ENCODE peak calls at places on chromosome 9, in five cellular contexts. V is HepG2, E is HCT116, D is K562, R is H1. Z is an unnamed sample.

GRCh38 chr9:134892820-134893420 is 12.3 kb downstream of the FCN2 start:
- DNase-seq in V (no peak), E (no peak), D (no peak), R (no peak), Z (no peak)

GRCh38 chr9:133509179-133510083 is 15.3 kb downstream of the MYMK start:
- DNase-seq in V (no peak), E (no peak), D (no peak), R (no peak), Z (peak)

GRCh38 chr9:126498331-126498730 is 115.4 kb upstream of the LMX1B start:
- DNase-seq in V (no peak), E (no peak), D (no peak), R (no peak), Z (no peak)

GRCh38 chr9:114919611-114920010 is 10.8 kb downstream of the TNFSF8 start:
- DNase-seq in V (no peak), E (no peak), D (no peak), R (no peak), Z (no peak)

GRCh38 chr9:114224247-114224610 is 68.9 kb downstream of the COL27A1 start:
- DNase-seq in V (peak), E (no peak), D (no peak), R (no peak), Z (peak)

GRCh38 chr9:101702257-101702656 is 36.2 kb downstream of the GRIN3A start:
- DNase-seq in V (no peak), E (no peak), D (no peak), R (no peak), Z (no peak)

GRCh38 chr9:129524848-129525345 is 96.0 kb downstream of the C9orf50 start:
- DNase-seq in V (peak), E (no peak), D (no peak), R (no peak), Z (no peak)

GRCh38 chr9:26054600-26055516 is 376.6 kb upstream of the TUSC1 start:
- DNase-seq in V (no peak), E (no peak), D (no peak), R (no peak), Z (no peak)

GRCh38 chr9:136527721-136528710 is 17.8 kb downstream of the NOTCH1 start:
- DNase-seq in V (no peak), E (no peak), D (peak), R (no peak), Z (no peak)

GRCh38 chr9:111740739-111741138 is 54.0 kb downstream of the SHOC1 start:
- DNase-seq in V (no peak), E (no peak), D (no peak), R (peak), Z (no peak)

GRCh38 chr9:3043369-3043768 is 199.5 kb upstream of the PUM3 start:
- DNase-seq in V (no peak), E (no peak), D (no peak), R (no peak), Z (no peak)

GRCh38 chr9:86546712-86547111 is 192.5 kb upstream of the TUT7 start:
- DNase-seq in V (no peak), E (no peak), D (no peak), R (no peak), Z (no peak)

GRCh38 chr9:132156256-132156655 is 5.6 kb upstream of the NTNG2 start:
- DNase-seq in V (no peak), E (no peak), D (no peak), R (no peak), Z (no peak)

GRCh38 chr9:109346904-109347303 is 26.0 kb upstream of the EPB41L4B start:
- DNase-seq in V (no peak), E (no peak), D (no peak), R (no peak), Z (no peak)

GRCh38 chr9:86626802-86627201 is 272.6 kb upstream of the TUT7 start:
- DNase-seq in V (peak), E (no peak), D (no peak), R (no peak), Z (no peak)

GRCh38 chr9:136242248-136242647 is 3.4 kb downstream of the QSOX2 start:
- DNase-seq in V (no peak), E (no peak), D (no peak), R (no peak), Z (no peak)

GRCh38 chr9:137277329-137278041 is at the start of gene TOR4A:
- DNase-seq in V (peak), E (peak), D (peak), R (no peak), Z (no peak)

GRCh38 chr9:79986437-79986836 is 414.7 kb downstream of the TLE4 start:
- DNase-seq in V (no peak), E (no peak), D (no peak), R (no peak), Z (no peak)

GRCh38 chr9:76510041-76510440 is 51.1 kb downstream of the GCNT1 start:
- DNase-seq in V (no peak), E (no peak), D (no peak), R (no peak), Z (no peak)

GRCh38 chr9:135240871-135241311 is 153.4 kb downstream of the OLFM1 start:
- DNase-seq in V (no peak), E (no peak), D (no peak), R (no peak), Z (no peak)

GRCh38 chr9:105305834-105306233 is 61.4 kb downstream of the SLC44A1 start:
- DNase-seq in V (no peak), E (no peak), D (no peak), R (no peak), Z (no peak)

GRCh38 chr9:22030101-22030598 is 21.0 kb upstream of the CDKN2B start:
- DNase-seq in V (peak), E (no peak), D (no peak), R (no peak), Z (no peak)

GRCh38 chr9:14326264-14326826 is 12.4 kb upstream of the NFIB start:
- DNase-seq in V (no peak), E (no peak), D (no peak), R (no peak), Z (no peak)
- TF ChIP-seq ZNF274 in V (no peak), E (no peak), D (no peak), R (no peak), Z (no peak)

GRCh38 chr9:107875571-107875980 is 386.0 kb upstream of the KLF4 start:
- DNase-seq in V (no peak), E (no peak), D (no peak), R (no peak), Z (no peak)

GRCh38 chr9:107870927-107871720 is 381.6 kb upstream of the KLF4 start:
- DNase-seq in V (no peak), E (no peak), D (no peak), R (no peak), Z (no peak)

GRCh38 chr9:107874591-107875374 is 385.2 kb upstream of the KLF4 start:
- DNase-seq in V (no peak), E (no peak), D (no peak), R (no peak), Z (no peak)

GRCh38 chr9:107872457-107873192 is 383.1 kb upstream of the KLF4 start:
- DNase-seq in V (no peak), E (no peak), D (no peak), R (peak), Z (peak)

GRCh38 chr9:107874137-107874536 is 384.6 kb upstream of the KLF4 start:
- DNase-seq in V (no peak), E (no peak), D (no peak), R (no peak), Z (no peak)
- TF ChIP-seq ZNF274 in V (no peak), E (no peak), D (no peak), R (no peak), Z (no peak)

DNA sequence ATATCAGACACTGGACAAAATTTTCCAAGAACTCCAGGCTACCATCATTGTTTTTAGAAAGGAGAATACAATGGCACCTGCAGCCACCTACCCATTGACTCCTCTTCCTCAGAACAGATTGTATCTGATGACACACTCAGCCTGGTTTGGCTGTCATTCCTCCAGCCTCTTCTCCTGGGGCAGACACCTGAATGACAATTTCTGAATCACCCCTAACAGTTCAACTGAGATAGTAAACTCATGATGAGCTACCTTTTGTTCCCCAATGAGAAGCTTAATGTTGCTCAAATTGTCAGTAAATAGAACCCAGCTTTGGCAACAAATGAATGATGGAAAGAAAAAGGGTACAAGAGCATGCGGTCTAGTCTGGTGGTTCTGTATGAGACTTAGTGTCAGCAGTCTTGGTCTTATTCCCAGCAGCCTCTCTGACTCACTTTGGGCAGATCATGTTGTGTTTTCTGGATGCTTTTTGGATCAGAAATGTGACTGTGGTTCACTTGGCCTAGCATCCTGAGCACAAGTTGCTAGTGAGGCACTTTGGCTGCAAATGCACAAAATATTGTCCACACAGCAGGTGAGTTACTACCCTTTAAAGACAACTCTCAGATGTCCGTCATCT is 78.3 kb downstream of the MAMDC2 start:
- DNase-seq in V (no peak), E (no peak), D (no peak), R (no peak), Z (no peak)
- TF ChIP-seq ZNF274 in V (no peak), E (no peak), D (no peak), R (no peak), Z (no peak)

DNA sequence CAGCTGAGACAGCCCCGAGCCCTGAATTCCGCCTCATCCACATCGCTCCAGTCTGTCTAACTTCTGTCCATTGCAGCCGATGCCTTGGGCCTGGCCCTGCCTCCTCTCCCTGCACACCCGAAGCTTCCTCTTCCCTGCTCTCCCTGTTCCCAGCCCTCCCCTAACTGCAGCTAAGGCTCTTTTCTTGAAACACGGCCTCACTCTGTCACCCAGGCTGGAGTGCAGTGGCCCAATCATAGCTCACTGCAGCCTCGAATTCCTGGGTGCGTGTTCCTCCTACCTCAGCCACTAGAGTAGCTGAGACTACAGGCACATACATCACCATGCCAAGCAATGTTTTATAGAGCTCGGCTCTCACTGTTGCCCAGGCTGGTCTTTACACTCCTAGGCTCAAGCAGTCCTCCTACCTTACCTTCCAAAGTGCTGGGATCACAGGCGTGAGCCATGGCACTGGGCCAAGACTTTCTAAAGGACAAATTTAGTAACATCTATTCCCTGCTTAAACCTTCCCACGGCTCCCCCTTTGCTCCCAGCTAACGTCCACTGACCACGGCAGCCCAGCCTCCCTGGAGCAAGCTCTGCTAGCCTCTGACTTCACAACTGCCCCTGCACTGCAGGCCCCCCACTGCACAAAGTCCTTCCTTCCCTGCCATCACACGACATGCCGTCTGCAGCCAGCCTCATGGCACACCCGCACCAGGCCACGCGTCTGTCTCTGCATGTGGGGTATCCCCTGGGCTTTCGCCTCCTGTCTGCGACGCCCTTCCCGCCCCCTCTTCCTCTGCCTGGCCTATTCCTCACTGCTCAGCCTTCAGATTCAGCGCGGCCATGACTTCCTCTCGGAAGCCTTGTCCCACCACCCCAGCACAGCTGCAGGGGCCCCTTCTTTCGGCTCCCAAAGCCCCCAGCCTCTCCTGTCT is 28.6 kb downstream of the LAMC3 start:
- DNase-seq in V (no peak), E (no peak), D (peak), R (no peak), Z (no peak)
- TF ChIP-seq ZNF274 in V (no peak), E (no peak), D (no peak), R (no peak), Z (no peak)

GRCh38 chr9:91060520-91061343 is 259.1 kb downstream of the SYK start:
- DNase-seq in V (peak), E (no peak), D (no peak), R (no peak), Z (no peak)
- TF ChIP-seq ZNF274 in V (no peak), E (no peak), D (no peak), R (no peak), Z (no peak)

GRCh38 chr9:92463387-92463786 is 18.9 kb downstream of the ASPN start:
- DNase-seq in V (no peak), E (no peak), D (no peak), R (no peak), Z (no peak)

GRCh38 chr9:92467511-92467910 is 14.8 kb downstream of the ASPN start:
- DNase-seq in V (no peak), E (no peak), D (no peak), R (no peak), Z (no peak)

GRCh38 chr9:92468206-92468605 is 14.1 kb downstream of the ASPN start:
- DNase-seq in V (no peak), E (no peak), D (no peak), R (no peak), Z (no peak)

GRCh38 chr9:92467041-92467440 is 15.3 kb downstream of the ASPN start:
- DNase-seq in V (no peak), E (no peak), D (no peak), R (no peak), Z (no peak)

DNA sequence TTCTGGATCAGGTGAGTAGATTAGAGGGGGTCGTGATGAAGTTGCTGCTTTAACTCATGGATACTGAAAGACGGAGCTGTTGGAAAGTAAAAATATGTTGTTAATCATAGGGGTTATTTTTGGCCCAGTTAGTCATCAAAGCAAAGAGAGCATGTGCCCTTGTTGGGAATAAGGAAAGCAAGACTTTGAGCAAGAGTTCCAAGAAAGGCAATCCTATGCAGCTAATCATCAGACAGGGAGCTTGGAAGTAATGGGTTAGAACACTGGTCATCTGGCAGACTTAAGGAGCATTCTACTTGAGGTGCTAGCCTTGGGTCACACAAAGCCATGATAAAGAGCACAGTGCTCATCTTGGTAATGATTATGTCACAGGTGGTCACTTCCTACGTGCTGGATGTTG is 18.3 kb downstream of the ASPN start:
- DNase-seq in V (no peak), E (no peak), D (no peak), R (no peak), Z (no peak)
- TF ChIP-seq ZNF274 in V (no peak), E (no peak), D (no peak), R (no peak), Z (no peak)

DNA sequence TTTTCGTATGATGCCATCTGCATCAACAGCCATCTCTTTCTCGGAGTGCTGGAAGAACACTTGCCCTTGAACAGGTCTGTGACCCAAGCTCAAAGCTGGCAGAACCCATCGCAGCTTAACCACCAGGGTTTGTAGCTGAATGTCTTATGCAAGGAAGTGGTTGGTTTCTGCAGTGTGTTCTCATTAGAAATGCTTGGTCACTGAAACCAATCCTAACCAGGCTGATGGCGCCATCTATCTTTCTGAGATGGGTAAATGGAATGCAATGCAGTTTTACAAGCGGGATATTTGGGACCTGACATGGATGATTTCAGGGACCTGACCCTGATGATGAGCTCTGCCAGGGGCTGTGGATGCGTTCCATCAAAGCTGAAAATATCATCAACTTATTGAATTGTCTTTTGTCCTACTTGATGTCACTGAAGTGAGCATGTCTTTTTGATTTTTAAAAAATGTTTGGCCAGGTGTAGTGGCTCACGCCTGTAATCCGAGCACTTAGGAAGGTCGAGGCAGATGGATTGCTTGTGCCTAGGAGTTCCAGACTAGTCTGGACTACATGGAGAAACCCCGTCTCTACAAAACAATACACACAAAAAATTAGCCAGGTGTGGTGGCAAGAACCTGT is 28.7 kb downstream of the DMRT3 start:
- DNase-seq in V (peak), E (peak), D (peak), R (no peak), Z (peak)
- TF ChIP-seq ZNF274 in V (no peak), E (no peak), D (no peak), R (no peak), Z (no peak)

Z was measured in NT2/D1.